ENCODE peak calls at places on chromosomes 6 and 20, in five cellular contexts. I is globus pallidus, C is fibroblast of lung, Q is left kidney, E is head of caudate nucleus. Y is an unnamed sample.

GRCh38 chr6:20056350-20056992 is 155.8 kb downstream of the MBOAT1 start:
- DNase-seq in Q (peak; percentile 87), I (peak; percentile 44), C (peak; percentile 70), E (peak; percentile 44), Y (peak; percentile 45)

GRCh38 chr6:28758046-28758817 is 165.6 kb downstream of the TRIM27 start:
- DNase-seq in I (no peak), Q (no peak), E (no peak), C (peak; percentile 51), Y (no peak)

GRCh38 chr20:46117704-46118467 is at the start of gene CD40:
- DNase-seq in C (peak; percentile 59), E (peak; percentile 83), I (peak; percentile 65), Q (peak; percentile 70), Y (peak; percentile 55)

GRCh38 chr6:63272397-63272796 is 47.4 kb downstream of the LGSN start:
- DNase-seq in Q (peak; percentile 68), E (no peak), C (peak; percentile 40), I (peak; percentile 16), Y (peak; percentile 11)

GRCh38 chr6:61989616-61990015 is 296.4 kb downstream of the KHDRBS2 start:
- DNase-seq in C (no peak), Q (no peak), I (no peak), E (no peak), Y (no peak)

GRCh38 chr6:112432853-112433252 is 85.7 kb downstream of the RFPL4B start:
- DNase-seq in E (no peak), Q (no peak), C (no peak), I (no peak), Y (no peak)

GRCh38 chr20:4180355-4180754 is 165.0 kb upstream of the RNF24 start:
- DNase-seq in I (no peak), Q (no peak), E (no peak), C (no peak), Y (no peak)

GRCh38 chr20:48728042-48728837 is 99.6 kb downstream of the PREX1 start:
- DNase-seq in C (no peak), E (peak; percentile 98), Q (no peak), I (peak; percentile 99), Y (peak; percentile 97)

GRCh38 chr20:56439784-56440291 is 27.8 kb downstream of the CASS4 start:
- DNase-seq in E (no peak), I (no peak), C (peak; percentile 93), Q (peak; percentile 60), Y (no peak)

GRCh38 chr6:91081452-91082067 is 494.7 kb upstream of the MAP3K7 start:
- DNase-seq in I (peak; percentile 54), Q (peak; percentile 85), C (peak; percentile 78), E (peak; percentile 49), Y (peak; percentile 31)

GRCh38 chr6:38175786-38176185 is 356.3 kb downstream of the ZFAND3 start:
- DNase-seq in C (no peak), E (no peak), Q (no peak), I (no peak), Y (no peak)

GRCh38 chr20:10454135-10454750 is 19.1 kb downstream of the SLX4IP start:
- DNase-seq in Q (no peak), C (no peak), E (no peak), I (no peak), Y (no peak)

GRCh38 chr6:31619805-31620585 is 520 bp upstream of the PRRC2A start:
- DNase-seq in I (peak; percentile 99), Q (peak; percentile 100), C (peak; percentile 99), E (peak; percentile 99), Y (peak; percentile 99)

GRCh38 chr6:11381801-11382513 is 149.5 kb upstream of the NEDD9 start:
- DNase-seq in Q (peak; percentile 70), C (no peak), I (no peak), E (peak; percentile 41), Y (no peak)

GRCh38 chr20:14197097-14197496 is 140.3 kb downstream of the FLRT3 start:
- DNase-seq in C (no peak), E (no peak), Q (no peak), I (no peak), Y (no peak)

GRCh38 chr6:40950986-40951730 is 87.9 kb downstream of the UNC5CL start:
- DNase-seq in I (no peak), C (no peak), E (no peak), Q (no peak), Y (no peak)

GRCh38 chr6:39416728-39417127 is 94.2 kb upstream of the KCNK16 start:
- DNase-seq in I (no peak), E (no peak), C (no peak), Q (peak; percentile 5), Y (no peak)

GRCh38 chr6:23563329-23563728 is 562.7 kb upstream of the NRSN1 start:
- DNase-seq in E (no peak), Q (no peak), I (no peak), C (no peak), Y (no peak)

GRCh38 chr6:116019428-116019827 is 41.3 kb downstream of the FRK start:
- DNase-seq in I (no peak), C (no peak), Q (no peak), E (no peak), Y (no peak)